ENCODE peak calls at places on chromosomes 5 and 9, in five cellular contexts. D is dorsolateral prefrontal cortex, T is uterus, G is colonic mucosa, Y is heart left ventricle. N is an unnamed sample.

GRCh38 chr9:27528886-27529315 is 713 bp downstream of the MOB3B start:
- DNase-seq in D (peak), T (peak), G (peak), Y (peak), N (peak)

GRCh38 chr9:14238044-14238443 is 75.9 kb downstream of the NFIB start:
- DNase-seq in D (no peak), Y (no peak), T (no peak), G (no peak), N (no peak)

GRCh38 chr5:14444161-14444560 is 137.4 kb upstream of the OTULINL start:
- DNase-seq in G (no peak), Y (no peak), T (no peak), D (no peak), N (no peak)

GRCh38 chr9:111501648-111502047 is 17.5 kb upstream of the ECPAS start:
- DNase-seq in D (no peak), G (no peak), Y (no peak), T (no peak), N (no peak)

GRCh38 chr5:170316933-170317332 is 19.4 kb upstream of the LCP2 start:
- DNase-seq in Y (no peak), D (no peak), G (no peak), T (no peak), N (peak)

GRCh38 chr5:103894882-103895281 is 332.3 kb upstream of the NUDT12 start:
- DNase-seq in G (no peak), D (peak), T (no peak), Y (no peak), N (no peak)

GRCh38 chr5:54514269-54514668 is 3.3 kb upstream of the SNX18 start:
- DNase-seq in Y (no peak), G (no peak), T (no peak), D (no peak), N (no peak)

GRCh38 chr5:120137582-120137981 is 326.5 kb upstream of the PRR16 start:
- DNase-seq in Y (no peak), T (no peak), G (no peak), D (no peak), N (no peak)

GRCh38 chr9:127642047-127642740 is 30.1 kb downstream of the STXBP1 start:
- DNase-seq in T (no peak), G (no peak), Y (no peak), D (no peak), N (no peak)

GRCh38 chr9:129352157-129352870 is 174.3 kb upstream of the IER5L start:
- DNase-seq in D (peak), Y (no peak), G (peak), T (peak), N (no peak)

GRCh38 chr5:28954074-28954473 is 1915.7 kb upstream of the CDH9 start:
- DNase-seq in Y (no peak), G (no peak), D (no peak), T (no peak), N (no peak)

GRCh38 chr5:61748651-61749050 is 416.6 kb downstream of the ZSWIM6 start:
- DNase-seq in D (no peak), G (no peak), Y (no peak), T (no peak), N (no peak)

GRCh38 chr5:93868851-93869250 is 127.5 kb upstream of the POU5F2 start:
- DNase-seq in D (no peak), T (no peak), Y (no peak), G (no peak), N (no peak)

GRCh38 chr5:565782-566445 is 41.7 kb upstream of the SLC9A3 start:
- DNase-seq in G (peak), Y (no peak), D (no peak), T (no peak), N (no peak)

DNA sequence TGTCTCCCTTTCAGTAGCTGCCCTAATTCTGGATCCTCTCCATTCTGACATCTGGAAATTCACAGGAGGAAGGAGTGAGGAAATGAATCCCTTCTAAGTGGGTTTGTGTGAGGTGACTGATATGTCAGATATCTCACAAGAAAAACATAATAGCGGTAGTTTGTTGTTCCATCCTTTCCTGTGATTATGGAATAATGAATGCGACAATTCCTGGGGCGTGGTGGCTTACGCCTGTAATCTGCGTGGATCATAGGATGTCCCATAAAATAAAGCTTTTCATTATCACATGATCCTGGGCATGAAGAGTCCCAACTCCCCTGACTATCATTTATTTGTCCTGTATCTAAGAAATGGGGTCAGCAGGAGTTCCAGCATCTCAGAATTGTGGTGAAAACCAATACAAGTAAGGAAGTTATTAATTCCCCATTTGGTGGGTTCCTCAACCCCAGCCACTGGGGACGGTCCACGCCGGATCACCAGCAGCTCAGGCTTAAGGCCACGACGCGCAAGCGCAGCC is 375 bp upstream of the C5orf24 start:
- DNase-seq in T (no peak), G (no peak), D (no peak), Y (no peak), N (no peak)
- H3K4me3 ChIP-seq in T (peak), G (peak), D (peak), Y (peak), N (peak)

GRCh38 chr5:65142511-65143011 is 339.2 kb downstream of the ADAMTS6 start:
- DNase-seq in Y (no peak), T (no peak), D (no peak), G (no peak), N (no peak)
- H3K4me3 ChIP-seq in Y (no peak), T (no peak), D (no peak), G (no peak), N (no peak)

GRCh38 chr5:157574456-157575095 is 999 bp downstream of the ADAM19 start:
- DNase-seq in T (peak), G (peak), Y (peak), D (no peak), N (no peak)

GRCh38 chr5:157570801-157571200 is 4.8 kb downstream of the ADAM19 start:
- DNase-seq in Y (no peak), T (no peak), G (no peak), D (no peak), N (no peak)

GRCh38 chr5:157568717-157569116 is 6.9 kb downstream of the ADAM19 start:
- DNase-seq in T (no peak), Y (no peak), D (no peak), G (no peak), N (no peak)

GRCh38 chr5:157575096-157575872 is at the start of gene ADAM19:
- DNase-seq in D (peak), Y (peak), T (peak), G (no peak), N (no peak)

GRCh38 chr5:157571357-157571827 is 4.2 kb downstream of the ADAM19 start:
- DNase-seq in D (no peak), Y (peak), G (no peak), T (no peak), N (no peak)
- H3K4me3 ChIP-seq in D (no peak), Y (no peak), G (no peak), T (no peak), N (peak)

DNA sequence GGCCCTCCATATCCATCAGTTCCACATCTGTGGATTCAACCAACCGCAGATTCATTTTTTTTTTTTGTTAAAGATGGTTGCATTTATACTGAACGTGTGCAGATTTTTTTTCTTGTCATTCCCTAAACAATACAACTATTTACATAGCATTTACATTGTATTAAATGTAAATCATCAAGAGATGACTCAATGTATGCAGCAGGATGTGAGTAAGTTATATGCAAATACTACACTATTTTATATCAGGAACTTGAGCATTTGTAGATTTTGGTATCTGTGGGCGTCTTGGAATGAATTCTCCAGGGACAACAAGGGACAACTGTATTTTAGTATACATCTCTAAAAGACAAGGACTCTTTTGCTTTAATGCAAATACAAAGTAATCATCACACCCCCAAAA is 299.2 kb upstream of the ZNF608 start:
- DNase-seq in Y (no peak), G (no peak), D (no peak), T (no peak), N (no peak)
- H3K4me3 ChIP-seq in Y (no peak), G (no peak), D (no peak), T (no peak), N (no peak)

DNA sequence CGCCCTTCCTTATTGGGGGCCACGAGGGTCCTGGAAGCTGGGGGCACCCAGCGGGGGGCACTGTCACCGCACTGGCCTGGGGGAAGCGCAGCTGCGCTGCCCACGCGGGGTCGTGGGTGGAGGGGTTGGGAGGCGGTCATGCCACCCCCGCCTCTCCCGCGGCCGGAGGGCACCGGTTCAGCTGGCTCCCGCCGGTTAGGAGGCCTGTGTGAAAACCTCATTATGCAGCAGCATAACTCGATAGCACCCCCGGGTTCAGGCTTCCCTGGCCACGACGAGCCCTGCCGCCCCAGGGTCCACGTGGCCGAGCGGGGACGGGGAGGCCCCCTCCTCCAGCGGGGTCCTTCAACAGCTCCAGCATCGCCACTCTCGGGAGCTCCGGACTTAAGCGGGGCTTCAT is 91.2 kb upstream of the ERCC6L2 start:
- DNase-seq in Y (no peak), G (no peak), D (no peak), T (no peak), N (no peak)
- H3K4me3 ChIP-seq in Y (no peak), G (no peak), D (no peak), T (no peak), N (no peak)

GRCh38 chr9:94800424-94801117 is 74.1 kb downstream of the AOPEP start:
- DNase-seq in T (no peak), D (no peak), G (no peak), Y (no peak), N (no peak)
- H3K4me3 ChIP-seq in T (no peak), D (peak), G (no peak), Y (no peak), N (peak)

GRCh38 chr5:136000147-136000546 is 28.6 kb upstream of the TGFBI start:
- DNase-seq in D (no peak), T (no peak), Y (no peak), G (no peak), N (no peak)

GRCh38 chr5:135998889-135999288 is 29.9 kb upstream of the TGFBI start:
- DNase-seq in G (no peak), T (no peak), Y (no peak), D (no peak), N (no peak)

GRCh38 chr5:135999396-136000139 is 29.2 kb upstream of the TGFBI start:
- DNase-seq in T (no peak), D (no peak), G (no peak), Y (no peak), N (no peak)

GRCh38 chr5:136000937-136001336 is 27.9 kb upstream of the TGFBI start:
- DNase-seq in T (no peak), D (no peak), G (no peak), Y (no peak), N (no peak)

GRCh38 chr5:136001531-136001930 is 27.3 kb upstream of the TGFBI start:
- DNase-seq in D (no peak), T (no peak), Y (no peak), G (no peak), N (no peak)
- H3K4me3 ChIP-seq in D (no peak), T (no peak), Y (no peak), G (no peak), N (no peak)

DNA sequence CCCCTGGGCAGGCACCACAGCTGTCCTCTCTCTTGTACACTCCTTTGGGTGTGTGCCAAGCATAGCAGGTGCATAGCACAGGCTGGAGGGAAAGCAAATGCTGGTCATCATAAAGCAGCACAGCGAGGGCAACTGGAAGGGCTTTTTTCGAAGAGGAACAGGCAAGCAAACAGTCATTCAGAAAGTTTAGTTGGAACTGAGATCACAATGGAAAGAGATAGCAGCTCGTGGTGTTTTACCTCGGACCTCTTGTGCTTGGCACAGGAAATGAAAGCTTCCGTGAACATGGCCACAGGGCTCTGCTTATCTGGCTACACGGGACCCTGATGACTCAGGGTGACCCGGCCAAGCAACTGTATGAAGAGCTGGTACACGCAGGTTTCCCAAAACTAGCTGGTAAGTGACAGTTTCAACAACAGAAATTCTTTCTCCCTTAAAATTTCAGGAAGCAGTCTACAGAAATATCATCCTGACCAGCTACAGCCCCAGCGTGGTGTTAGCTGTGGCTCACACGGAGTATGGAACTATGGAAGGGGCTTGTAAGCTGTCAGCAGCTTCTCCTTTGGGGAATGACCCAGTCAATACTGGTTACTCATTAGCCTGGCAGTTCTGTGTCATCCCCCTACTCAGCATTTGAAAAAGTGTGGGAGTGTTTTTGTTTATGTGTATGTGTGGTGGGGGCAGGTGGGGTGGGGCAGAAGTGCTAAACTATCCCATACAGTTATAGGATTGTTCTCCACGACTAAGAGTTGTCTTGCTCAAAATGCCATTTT is 48.1 kb downstream of the POC5 start:
- DNase-seq in G (peak), D (no peak), T (peak), Y (no peak), N (no peak)
- H3K4me3 ChIP-seq in G (peak), D (no peak), T (no peak), Y (peak), N (peak)

DNA sequence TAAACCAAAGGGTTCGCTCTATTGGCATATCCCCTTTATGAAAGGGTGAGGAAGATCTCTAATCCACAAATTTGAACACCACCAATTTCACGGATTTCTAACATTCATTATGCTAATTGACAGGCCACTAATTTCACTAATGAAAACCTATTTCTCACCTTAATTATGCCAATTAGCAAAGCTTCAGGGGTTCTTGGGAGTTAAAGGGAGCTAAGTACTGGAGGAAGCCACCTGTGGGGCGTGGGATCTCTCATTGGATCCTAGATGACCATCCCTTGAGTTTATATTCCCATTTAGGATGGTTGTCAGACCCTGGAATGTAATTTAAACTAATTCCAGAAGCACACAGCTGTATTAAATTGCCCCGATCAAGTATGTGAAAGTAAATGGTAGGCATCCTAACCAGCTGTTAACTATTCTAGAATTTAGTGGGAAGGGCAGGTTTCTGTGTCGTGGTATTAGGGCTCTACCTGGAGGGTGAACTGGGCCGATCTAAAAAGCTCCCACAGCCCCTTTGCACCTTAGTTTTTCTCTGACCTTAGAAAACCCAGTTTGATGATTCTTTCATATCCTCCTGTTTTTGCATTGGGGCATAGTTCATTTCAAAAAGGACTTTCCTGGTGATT is 77.1 kb downstream of the C9orf152 start:
- DNase-seq in Y (no peak), T (no peak), G (no peak), D (no peak), N (no peak)
- H3K4me3 ChIP-seq in Y (no peak), T (no peak), G (no peak), D (no peak), N (no peak)

GRCh38 chr5:173744527-173744926 is 128.1 kb upstream of the BOD1 start:
- DNase-seq in D (no peak), Y (no peak), T (no peak), G (no peak), N (no peak)
- H3K4me3 ChIP-seq in D (no peak), Y (no peak), T (no peak), G (no peak), N (no peak)

N was measured in coronary artery.